ENCODE peak calls at places on chromosomes 4 and X, in eight cellular contexts. One of them, this sample, is unnamed.

GRCh38 chr4:6420972-6421371 is 51.4 kb downstream of the PPP2R2C start:
- DNase-seq in activated T-cell treated with anti-CD3 and anti-CD28 coated beads, Interleukin-2, amount 50 U/mL, for 72 hours: no peak
- DNase-seq in KBM-7: no peak
- DNase-seq in T-helper 9 cell: no peak
- DNase-seq in CD4-positive, alpha-beta memory T cell: no peak
- DNase-seq in GF-D8: no peak
- DNase-seq in ELF-1: no peak
- DNase-seq in NCI-H510A treated with DMSO at 0.1 percent for 48 hours: no peak
- DNase-seq in this sample: no peak

GRCh38 chrX:102863735-102864134 is 73.3 kb upstream of the RAB40AL start:
- DNase-seq in GF-D8: no peak
- DNase-seq in T-helper 9 cell: peak; percentile 80
- DNase-seq in activated T-cell treated with anti-CD3 and anti-CD28 coated beads, Interleukin-2, amount 50 U/mL, for 72 hours: peak; percentile 78
- DNase-seq in ELF-1: peak; percentile 90
- DNase-seq in KBM-7: peak; percentile 94
- DNase-seq in NCI-H510A treated with DMSO at 0.1 percent for 48 hours: peak; percentile 62
- DNase-seq in CD4-positive, alpha-beta memory T cell: peak; percentile 79
- DNase-seq in this sample: peak; percentile 80

GRCh38 chr4:185657191-185657590 is 121.9 kb upstream of the PDLIM3 start:
- DNase-seq in T-helper 9 cell: no peak
- DNase-seq in CD4-positive, alpha-beta memory T cell: no peak
- DNase-seq in ELF-1: no peak
- DNase-seq in NCI-H510A treated with DMSO at 0.1 percent for 48 hours: no peak
- DNase-seq in KBM-7: no peak
- DNase-seq in GF-D8: no peak
- DNase-seq in activated T-cell treated with anti-CD3 and anti-CD28 coated beads, Interleukin-2, amount 50 U/mL, for 72 hours: no peak
- DNase-seq in this sample: no peak

GRCh38 chr4:185134176-185134869 is 8.7 kb upstream of the SLC25A4 start:
- DNase-seq in GF-D8: no peak
- DNase-seq in ELF-1: no peak
- DNase-seq in CD4-positive, alpha-beta memory T cell: peak; percentile 45
- DNase-seq in NCI-H510A treated with DMSO at 0.1 percent for 48 hours: peak; percentile 58
- DNase-seq in KBM-7: peak; percentile 57
- DNase-seq in activated T-cell treated with anti-CD3 and anti-CD28 coated beads, Interleukin-2, amount 50 U/mL, for 72 hours: no peak
- DNase-seq in T-helper 9 cell: no peak
- DNase-seq in this sample: no peak

GRCh38 chrX:111244238-111244750 is 26.0 kb downstream of the CAPN6 start:
- DNase-seq in activated T-cell treated with anti-CD3 and anti-CD28 coated beads, Interleukin-2, amount 50 U/mL, for 72 hours: no peak
- DNase-seq in ELF-1: no peak
- DNase-seq in T-helper 9 cell: no peak
- DNase-seq in NCI-H510A treated with DMSO at 0.1 percent for 48 hours: peak; percentile 9
- DNase-seq in KBM-7: peak; percentile 41
- DNase-seq in GF-D8: no peak
- DNase-seq in CD4-positive, alpha-beta memory T cell: peak; percentile 2
- DNase-seq in this sample: no peak

GRCh38 chr4:6494431-6495295 is 22.2 kb upstream of the PPP2R2C start:
- DNase-seq in activated T-cell treated with anti-CD3 and anti-CD28 coated beads, Interleukin-2, amount 50 U/mL, for 72 hours: no peak
- DNase-seq in ELF-1: no peak
- DNase-seq in T-helper 9 cell: no peak
- DNase-seq in GF-D8: no peak
- DNase-seq in CD4-positive, alpha-beta memory T cell: no peak
- DNase-seq in KBM-7: no peak
- DNase-seq in NCI-H510A treated with DMSO at 0.1 percent for 48 hours: no peak
- DNase-seq in this sample: no peak

GRCh38 chrX:49627030-49627777 is 28.4 kb downstream of the GAGE1 start:
- DNase-seq in KBM-7: peak; percentile 30
- DNase-seq in activated T-cell treated with anti-CD3 and anti-CD28 coated beads, Interleukin-2, amount 50 U/mL, for 72 hours: peak; percentile 58
- DNase-seq in NCI-H510A treated with DMSO at 0.1 percent for 48 hours: no peak
- DNase-seq in CD4-positive, alpha-beta memory T cell: peak; percentile 8
- DNase-seq in T-helper 9 cell: no peak
- DNase-seq in GF-D8: no peak
- DNase-seq in ELF-1: peak; percentile 82
- DNase-seq in this sample: no peak

GRCh38 chr4:168574581-168575295 is 77.9 kb downstream of the PALLD start:
- DNase-seq in KBM-7: no peak
- DNase-seq in NCI-H510A treated with DMSO at 0.1 percent for 48 hours: no peak
- DNase-seq in GF-D8: no peak
- DNase-seq in activated T-cell treated with anti-CD3 and anti-CD28 coated beads, Interleukin-2, amount 50 U/mL, for 72 hours: no peak
- DNase-seq in T-helper 9 cell: no peak
- DNase-seq in ELF-1: no peak
- DNase-seq in CD4-positive, alpha-beta memory T cell: no peak
- DNase-seq in this sample: no peak

GRCh38 chr4:40675166-40675565 is 45.5 kb upstream of the RBM47 start:
- DNase-seq in KBM-7: no peak
- DNase-seq in ELF-1: no peak
- DNase-seq in T-helper 9 cell: no peak
- DNase-seq in activated T-cell treated with anti-CD3 and anti-CD28 coated beads, Interleukin-2, amount 50 U/mL, for 72 hours: no peak
- DNase-seq in NCI-H510A treated with DMSO at 0.1 percent for 48 hours: no peak
- DNase-seq in GF-D8: no peak
- DNase-seq in CD4-positive, alpha-beta memory T cell: no peak
- DNase-seq in this sample: no peak

This sample was measured in endothelial cell.